ENCODE peak calls at places on chromosomes 3 and 15, in five cellular contexts. Y is GM23248, F is heart left ventricle, M is psoas muscle, O is left ventricle myocardium inferior. H is an unnamed sample. For H3K27me3 and H3K4me1, the result is how much of the 10 kb centered on the place peaks cover.

GRCh38 chr3:27387625-27388024 is 18.4 kb upstream of the NEK10 start:
- DNase-seq in F (no peak), M (no peak), Y (no peak), O (no peak), H (no peak)

GRCh38 chr3:139534444-139534812 is 5.1 kb downstream of the RBP1 start:
- DNase-seq in F (no peak), Y (peak), M (no peak), O (no peak), H (no peak)

GRCh38 chr15:62895905-62896316 is 146.6 kb upstream of the TPM1 start:
- DNase-seq in F (no peak), O (no peak), Y (peak), M (no peak), H (no peak)

GRCh38 chr3:187630421-187630820 is 39.8 kb downstream of the SST start:
- DNase-seq in Y (peak), M (no peak), F (no peak), O (no peak), H (no peak)

GRCh38 chr3:71087109-71088018 is 496.2 kb downstream of the FOXP1 start:
- DNase-seq in Y (no peak), M (no peak), O (no peak), F (no peak), H (no peak)

GRCh38 chr3:194046995-194047681 is 88.8 kb upstream of the HES1 start:
- DNase-seq in M (peak), O (peak), F (peak), Y (peak), H (peak)

GRCh38 chr3:13021141-13021933 is 51.9 kb downstream of the IQSEC1 start:
- DNase-seq in M (peak), O (peak), Y (peak), F (no peak), H (peak)

GRCh38 chr15:48722764-48723661 is 77.5 kb upstream of the FBN1 start:
- DNase-seq in F (no peak), M (no peak), Y (peak), O (no peak), H (peak)

GRCh38 chr15:100346866-100347512 is 5.2 kb upstream of the ADAMTS17 start:
- DNase-seq in M (no peak), O (no peak), Y (no peak), F (no peak), H (no peak)

GRCh38 chr3:8518138-8518537 is 16.5 kb downstream of the LMCD1 start:
- DNase-seq in M (no peak), Y (peak), F (no peak), O (no peak), H (no peak)

GRCh38 chr15:48507416-48508065 is 138.0 kb downstream of the FBN1 start:
- DNase-seq in O (no peak), F (no peak), M (no peak), Y (peak), H (no peak)

GRCh38 chr3:30131171-30131570 is 475.2 kb upstream of the TGFBR2 start:
- DNase-seq in O (no peak), M (no peak), F (no peak), Y (no peak), H (no peak)

GRCh38 chr3:150414273-150414672 is 6.2 kb downstream of the TSC22D2 start:
- DNase-seq in Y (peak), F (peak), O (no peak), M (no peak), H (no peak)

GRCh38 chr15:83300826-83301225 is 16.4 kb upstream of the BNC1 start:
- DNase-seq in F (no peak), Y (peak), O (no peak), M (no peak), H (no peak)

GRCh38 chr3:71753716-71754609 is at the start of gene GPR27:
- DNase-seq in M (peak), F (no peak), Y (peak), O (peak), H (no peak)

GRCh38 chr15:51342249-51342999 is 969 bp downstream of the GLDN start:
- DNase-seq in O (no peak), Y (peak), F (no peak), M (no peak), H (no peak)

GRCh38 chr3:171687998-171688397 is 122.3 kb downstream of the PLD1 start:
- DNase-seq in M (no peak), O (no peak), F (no peak), Y (no peak), H (no peak)

GRCh38 chr15:76335851-76336253 is 721 bp upstream of the ISL2 start:
- DNase-seq in M (no peak), Y (no peak), O (no peak), F (no peak), H (no peak)

GRCh38 chr3:86624192-86624591 is 366.8 kb downstream of the VGLL3 start:
- DNase-seq in Y (no peak), O (no peak), M (no peak), F (no peak), H (no peak)

GRCh38 chr15:59846100-59846499 is 157.0 kb upstream of the BNIP2 start:
- DNase-seq in F (no peak), O (no peak), Y (no peak), M (no peak), H (no peak)

GRCh38 chr3:140441006-140441405 is 236.9 kb upstream of the TRIM42 start:
- DNase-seq in F (peak), Y (peak), O (no peak), M (peak), H (peak)

GRCh38 chr3:128714887-128715496 is 11.0 kb upstream of the RAB7A start:
- DNase-seq in Y (no peak), O (no peak), M (no peak), F (no peak), H (no peak)

GRCh38 chr15:69973102-69973714 is 124.5 kb downstream of the TLE3 start:
- DNase-seq in M (no peak), F (no peak), O (no peak), Y (peak), H (no peak)

GRCh38 chr3:181723568-181724431 is 12.1 kb downstream of the SOX2 start:
- DNase-seq in F (no peak), Y (no peak), O (no peak), M (no peak), H (no peak)
- H3K27me3 ChIP-seq in F (half or more), Y (half or more), O (half or more), M (half or more), H (under half)

GRCh38 chr3:142943870-142944269 is 19.6 kb downstream of the PAQR9 start:
- DNase-seq in F (no peak), M (no peak), Y (no peak), O (no peak), H (no peak)

GRCh38 chr3:142940472-142940871 is 23.0 kb downstream of the PAQR9 start:
- DNase-seq in Y (peak), F (no peak), O (no peak), M (no peak), H (no peak)

GRCh38 chr3:142941373-142942123 is 21.9 kb downstream of the PAQR9 start:
- DNase-seq in O (no peak), Y (no peak), F (no peak), M (no peak), H (no peak)

GRCh38 chr3:142943349-142943748 is 20.1 kb downstream of the PAQR9 start:
- DNase-seq in O (no peak), F (no peak), Y (no peak), M (no peak), H (no peak)

GRCh38 chr3:142940000-142940399 is 23.5 kb downstream of the PAQR9 start:
- DNase-seq in M (no peak), F (no peak), Y (no peak), O (no peak), H (no peak)
- H3K4me1 ChIP-seq in M (under half), F (under half), Y (under half), O (under half), H (under half)

DNA sequence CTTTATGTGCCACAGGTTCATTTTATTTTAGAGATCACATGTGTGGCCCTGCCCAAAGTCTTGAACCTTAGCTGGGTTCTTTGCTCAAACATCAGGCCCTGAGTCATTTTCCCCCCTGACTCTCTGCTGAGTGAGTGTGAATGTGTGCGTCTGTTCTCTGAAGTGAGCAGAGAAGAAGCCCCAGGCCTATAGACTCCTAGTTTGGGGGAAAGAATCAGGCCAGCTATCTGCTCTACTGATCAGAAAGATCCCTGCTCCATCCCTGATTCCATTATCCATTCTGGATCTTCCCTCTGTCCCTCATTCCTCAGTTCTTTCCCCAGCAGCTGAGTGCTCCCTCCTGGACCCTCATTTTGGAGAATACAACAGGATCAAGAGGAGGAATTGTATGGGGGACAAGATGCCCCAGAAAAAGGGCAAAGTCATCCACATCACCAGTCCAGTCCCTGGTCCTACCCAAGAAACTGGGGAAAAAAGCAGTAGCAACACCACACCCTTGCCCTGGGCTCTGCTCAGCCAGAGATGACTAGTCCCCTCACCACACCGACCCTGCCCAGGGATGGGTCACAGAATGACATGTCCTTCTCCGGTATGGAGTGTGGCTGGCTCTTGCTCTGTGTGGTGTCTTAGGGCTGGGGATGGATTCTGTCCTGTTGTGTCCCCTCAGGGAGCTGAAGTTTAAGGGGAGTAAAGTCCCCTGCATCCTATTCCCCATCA is 3.2 kb downstream of the DUOX1 start:
- DNase-seq in O (no peak), Y (peak), M (no peak), F (no peak), H (peak)
- H3K27me3 ChIP-seq in O (half or more), Y (under half), M (half or more), F (under half), H (under half)

DNA sequence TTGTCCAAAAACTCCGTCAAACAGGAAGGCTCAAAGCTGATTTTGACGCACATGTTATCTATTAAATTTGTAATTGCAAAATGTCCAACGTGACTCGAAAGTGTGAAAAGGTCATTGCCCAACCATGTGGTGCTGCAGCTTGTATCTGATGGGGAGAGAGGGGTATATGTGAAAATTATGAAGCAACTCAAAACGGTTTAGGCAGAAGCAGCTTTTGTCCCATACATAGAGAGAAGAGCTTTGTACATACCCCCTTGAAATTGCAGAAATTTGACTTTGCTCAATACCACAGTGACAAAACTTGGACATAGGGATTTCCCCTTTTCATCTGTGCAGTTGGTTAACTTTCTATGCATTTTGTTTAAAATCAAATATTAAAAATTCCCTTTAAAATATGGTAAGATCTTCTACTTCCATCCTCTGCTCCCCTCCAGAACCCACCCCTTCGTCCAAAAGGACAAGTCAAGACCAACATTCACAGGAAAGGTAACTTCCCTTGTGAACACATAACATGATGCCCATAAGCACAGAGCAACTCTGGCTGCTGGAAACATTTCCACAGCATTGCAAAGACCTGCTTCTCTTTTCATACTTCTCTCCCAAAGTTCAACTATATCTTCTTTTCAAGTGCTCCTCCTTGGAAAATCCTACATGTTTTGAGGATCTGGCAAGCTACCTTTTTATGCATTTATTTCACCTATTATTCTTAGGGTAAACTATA is 253.7 kb upstream of the THBS1 start:
- DNase-seq in O (no peak), M (no peak), F (no peak), Y (no peak), H (no peak)
- H3K4me1 ChIP-seq in O (under half), M (under half), F (under half), Y (under half), H (under half)

GRCh38 chr15:73369073-73369694 is 426 bp upstream of the HCN4 start:
- DNase-seq in F (no peak), M (no peak), O (no peak), Y (peak), H (no peak)
- H3K27me3 ChIP-seq in F (under half), M (half or more), O (half or more), Y (half or more), H (under half)

DNA sequence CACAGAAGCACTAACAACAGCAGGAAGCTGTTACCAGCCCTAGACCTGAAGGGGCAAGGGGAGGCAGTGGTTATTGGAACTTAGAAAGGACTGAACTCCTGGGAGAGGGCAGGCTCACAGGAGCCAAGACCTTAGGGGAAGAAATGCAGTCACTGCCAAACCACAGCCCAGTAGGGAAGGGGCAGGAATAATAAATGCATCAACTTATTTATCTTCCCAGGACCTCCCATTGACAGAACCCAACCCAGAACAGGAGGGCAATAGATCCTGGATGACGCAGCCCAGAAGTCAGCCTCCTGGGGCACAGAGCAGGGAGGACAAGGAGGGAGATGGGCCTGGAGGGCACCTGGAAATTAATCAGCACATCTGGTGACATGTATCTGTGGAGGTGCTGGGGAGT is 301.9 kb upstream of the STT3B start:
- DNase-seq in Y (no peak), O (no peak), M (no peak), F (no peak), H (no peak)
- H3K4me1 ChIP-seq in Y (under half), O (under half), M (under half), F (under half), H (under half)

H was measured in aorta.